ENCODE peak calls at places on chromosomes 12 and 14, in five cellular contexts. N is A172; C is stimulated activated CD4-positive, alpha-beta T cell treated with anti-CD3 and anti-CD28 coated beads, Interleukin-12 subunit alpha, Interleukin-12 subunit beta, amount 100 ng/mL, for 48 hours; Q is iPS DF 19.7; I is Calu3. F is an unnamed sample.

GRCh38 chr12:55675671-55676070 is 32.0 kb downstream of the ITGA7 start:
- DNase-seq in I (no peak), C (no peak), N (no peak), Q (no peak), F (no peak)

GRCh38 chr14:68234101-68234905 is 414.7 kb downstream of the RAD51B start:
- DNase-seq in I (no peak), Q (no peak), C (no peak), N (no peak), F (no peak)

GRCh38 chr14:54590481-54590880 is 23.6 kb downstream of the SAMD4A start:
- DNase-seq in N (no peak), C (no peak), Q (no peak), I (no peak), F (no peak)

GRCh38 chr12:52878507-52879393 is 26.1 kb downstream of the KRT8 start:
- DNase-seq in I (no peak), N (no peak), Q (no peak), C (no peak), F (no peak)

GRCh38 chr14:104851896-104852663 is 13.0 kb upstream of the CEP170B start:
- DNase-seq in C (no peak), I (no peak), N (no peak), Q (no peak), F (no peak)

GRCh38 chr12:100163416-100164152 is 20.9 kb upstream of the BLTP3B start:
- DNase-seq in C (peak; percentile 53), N (peak; percentile 67), I (peak; percentile 88), Q (peak; percentile 85), F (peak; percentile 86)

GRCh38 chr12:49295087-49296001 is at the start of gene PRPH:
- DNase-seq in I (no peak), C (no peak), Q (no peak), N (no peak), F (peak; percentile 34)

GRCh38 chr14:102917469-102918211 is 4.8 kb upstream of the AMN start:
- DNase-seq in I (peak; percentile 32), N (no peak), Q (no peak), C (peak; percentile 34), F (peak; percentile 42)

GRCh38 chr14:21978184-21978998 is 304.8 kb upstream of the OR4E1 start:
- DNase-seq in Q (no peak), I (peak; percentile 59), C (no peak), N (peak; percentile 13), F (peak; percentile 37)

GRCh38 chr12:121812921-121813896 is 9.4 kb downstream of the SETD1B start:
- DNase-seq in C (no peak), I (no peak), Q (no peak), N (no peak), F (no peak)

GRCh38 chr14:56884617-56885016 is 74.3 kb upstream of the OTX2 start:
- DNase-seq in Q (no peak), C (no peak), I (no peak), N (no peak), F (no peak)

GRCh38 chr14:104383088-104383805 is 196.3 kb upstream of the C14orf180 start:
- DNase-seq in C (no peak), Q (no peak), N (no peak), I (no peak), F (no peak)

GRCh38 chr12:93918262-93918661 is 230.1 kb upstream of the PLXNC1 start:
- DNase-seq in I (no peak), Q (no peak), C (no peak), N (peak; percentile 39), F (no peak)

GRCh38 chr12:68491204-68491960 is 119.3 kb upstream of the RAP1B start:
- DNase-seq in N (no peak), I (no peak), C (no peak), Q (no peak), F (no peak)

GRCh38 chr14:31884776-31885379 is 192.2 kb upstream of the ARHGAP5 start:
- DNase-seq in Q (no peak), I (no peak), N (peak; percentile 7), C (no peak), F (no peak)

GRCh38 chr14:21060590-21061346 is 3.1 kb downstream of the RNASE8 start:
- DNase-seq in N (no peak), C (no peak), Q (no peak), I (no peak), F (no peak)

GRCh38 chr14:46999661-47000060 is 348.1 kb upstream of the RPL10L start:
- DNase-seq in C (no peak), I (no peak), N (no peak), Q (no peak), F (no peak)

GRCh38 chr12:31246470-31246850 is 79.5 kb downstream of the SINHCAF start:
- DNase-seq in Q (no peak), C (no peak), I (no peak), N (no peak), F (no peak)

GRCh38 chr14:93332853-93333630 is at the start of gene BTBD7:
- DNase-seq in I (peak; percentile 96), C (peak; percentile 88), Q (peak; percentile 54), N (peak; percentile 68), F (peak; percentile 97)

GRCh38 chr14:67018720-67019119 is 170.5 kb upstream of the GARIN2 start:
- DNase-seq in I (no peak), C (no peak), N (no peak), Q (no peak), F (no peak)

GRCh38 chr12:122861586-122861970 is 26.3 kb downstream of the HIP1R start:
- DNase-seq in I (no peak), C (no peak), Q (no peak), N (no peak), F (no peak)

GRCh38 chr14:23899788-23900187 is 53.8 kb upstream of the DHRS4 start:
- DNase-seq in N (no peak), Q (no peak), I (no peak), C (no peak), F (no peak)

GRCh38 chr12:66288121-66288520 is 14.2 kb upstream of the HELB start:
- DNase-seq in C (no peak), Q (no peak), N (no peak), I (no peak), F (no peak)

GRCh38 chr12:48788522-48788851 is 402 bp downstream of the ADCY6 start:
- DNase-seq in Q (no peak), C (no peak), I (no peak), N (no peak), F (peak; percentile 40)

GRCh38 chr12:123041811-123042655 is 61.6 kb downstream of the ARL6IP4 start:
- DNase-seq in C (no peak), Q (no peak), I (no peak), N (no peak), F (no peak)

GRCh38 chr14:60348211-60348610 is 99.2 kb downstream of the PPM1A start:
- DNase-seq in N (no peak), C (no peak), I (no peak), Q (no peak), F (no peak)

GRCh38 chr12:31031951-31032335 is 41.7 kb upstream of the DDX11 start:
- DNase-seq in Q (no peak), I (no peak), N (no peak), C (no peak), F (no peak)

GRCh38 chr12:47307680-47308399 is 228.1 kb upstream of the AMIGO2 start:
- DNase-seq in N (peak; percentile 79), I (peak; percentile 51), Q (peak; percentile 30), C (no peak), F (peak; percentile 59)

GRCh38 chr14:58488550-58488949 is 61.0 kb downstream of the KIAA0586 start:
- DNase-seq in I (no peak), Q (no peak), N (peak; percentile 23), C (no peak), F (no peak)

GRCh38 chr14:92473261-92473946 is 40.2 kb upstream of the RIN3 start:
- DNase-seq in N (no peak), I (no peak), Q (no peak), C (no peak), F (peak; percentile 50)

GRCh38 chr12:109873653-109874052 is 6.7 kb downstream of the GLTP start:
- DNase-seq in Q (no peak), I (no peak), C (no peak), N (no peak), F (no peak)

GRCh38 chr14:21264025-21264801 is 5.0 kb downstream of the HNRNPC start:
- DNase-seq in C (no peak), I (no peak), Q (no peak), N (peak; percentile 49), F (no peak)

GRCh38 chr14:68937790-68938514 is 41.1 kb downstream of the ACTN1 start:
- DNase-seq in C (no peak), I (peak; percentile 74), Q (no peak), N (peak; percentile 63), F (peak; percentile 74)

GRCh38 chr14:89165189-89165809 is 251.7 kb downstream of the FOXN3 start:
- DNase-seq in I (no peak), N (no peak), Q (no peak), C (no peak), F (no peak)

GRCh38 chr12:9668141-9669018 is 1.1 kb upstream of the CLEC2D start:
- DNase-seq in C (no peak), I (no peak), N (no peak), Q (no peak), F (no peak)

GRCh38 chr14:90530523-90530922 is 133.7 kb downstream of the CALM1 start:
- DNase-seq in C (no peak), Q (no peak), N (no peak), I (no peak), F (no peak)

GRCh38 chr14:61690039-61690438 is 5.3 kb upstream of the HIF1A start:
- DNase-seq in I (no peak), N (no peak), C (no peak), Q (no peak), F (no peak)